ENCODE peak calls at places on chromosomes 2 and 18, in eight cellular contexts. One of them, this sample, is unnamed. For H3K4me1, the result is how much of the 10 kb centered on the place peaks cover.

GRCh38 chr2:222264791-222265320 is 33.9 kb downstream of the PAX3 start:
- DNase-seq in left ventricle myocardium inferior: no peak
- DNase-seq in transverse colon: no peak
- DNase-seq in RWPE2: no peak
- DNase-seq in HCT116: no peak
- DNase-seq in tibial artery: no peak
- DNase-seq in Panc1: no peak
- DNase-seq in A549: no peak
- DNase-seq in this sample: no peak

GRCh38 chr2:99365661-99366060 is 28.5 kb downstream of the EIF5B start:
- DNase-seq in A549: no peak
- DNase-seq in HCT116: no peak
- DNase-seq in tibial artery: no peak
- DNase-seq in Panc1: no peak
- DNase-seq in transverse colon: no peak
- DNase-seq in RWPE2: no peak
- DNase-seq in left ventricle myocardium inferior: no peak
- DNase-seq in this sample: no peak

GRCh38 chr2:166197446-166197845 is 69.6 kb upstream of the SCN1A start:
- DNase-seq in tibial artery: no peak
- DNase-seq in RWPE2: no peak
- DNase-seq in left ventricle myocardium inferior: no peak
- DNase-seq in Panc1: no peak
- DNase-seq in transverse colon: no peak
- DNase-seq in HCT116: no peak
- DNase-seq in A549: no peak
- DNase-seq in this sample: no peak

GRCh38 chr2:72955188-72956049 is 38.1 kb downstream of the EMX1 start:
- DNase-seq in RWPE2: no peak
- DNase-seq in left ventricle myocardium inferior: no peak
- DNase-seq in HCT116: no peak
- DNase-seq in A549: no peak
- DNase-seq in transverse colon: no peak
- DNase-seq in tibial artery: no peak
- DNase-seq in Panc1: no peak
- DNase-seq in this sample: no peak

GRCh38 chr2:143682643-143683042 is 553.4 kb downstream of the ARHGAP15 start:
- DNase-seq in Panc1: no peak
- DNase-seq in transverse colon: no peak
- DNase-seq in A549: no peak
- DNase-seq in HCT116: no peak
- DNase-seq in tibial artery: no peak
- DNase-seq in RWPE2: no peak
- DNase-seq in left ventricle myocardium inferior: no peak
- DNase-seq in this sample: no peak

GRCh38 chr18:56083097-56083865 is 495.3 kb upstream of the TCF4 start:
- DNase-seq in left ventricle myocardium inferior: peak
- DNase-seq in Panc1: no peak
- DNase-seq in tibial artery: no peak
- DNase-seq in transverse colon: no peak
- DNase-seq in RWPE2: no peak
- DNase-seq in HCT116: no peak
- DNase-seq in A549: no peak
- DNase-seq in this sample: peak

GRCh38 chr2:227238242-227239237 is 74.1 kb downstream of the COL4A3 start:
- DNase-seq in HCT116: peak
- DNase-seq in RWPE2: no peak
- DNase-seq in Panc1: peak
- DNase-seq in left ventricle myocardium inferior: peak
- DNase-seq in tibial artery: peak
- DNase-seq in A549: peak
- DNase-seq in transverse colon: peak
- DNase-seq in this sample: peak

GRCh38 chr2:99522155-99522554 is 32.3 kb upstream of the REV1 start:
- DNase-seq in HCT116: no peak
- DNase-seq in tibial artery: no peak
- DNase-seq in A549: no peak
- DNase-seq in Panc1: no peak
- DNase-seq in RWPE2: no peak
- DNase-seq in left ventricle myocardium inferior: no peak
- DNase-seq in transverse colon: no peak
- DNase-seq in this sample: no peak

GRCh38 chr18:48295586-48296311 is 113.4 kb downstream of the ZBTB7C start:
- DNase-seq in HCT116: no peak
- DNase-seq in left ventricle myocardium inferior: no peak
- DNase-seq in A549: no peak
- DNase-seq in Panc1: no peak
- DNase-seq in RWPE2: no peak
- DNase-seq in tibial artery: peak
- DNase-seq in transverse colon: no peak
- DNase-seq in this sample: no peak

GRCh38 chr2:241214209-241214608 is 25.7 kb downstream of the ANO7 start:
- DNase-seq in tibial artery: no peak
- DNase-seq in transverse colon: no peak
- DNase-seq in RWPE2: no peak
- DNase-seq in left ventricle myocardium inferior: no peak
- DNase-seq in Panc1: no peak
- DNase-seq in A549: no peak
- DNase-seq in HCT116: no peak
- DNase-seq in this sample: no peak

GRCh38 chr18:32289480-32290075 is 99.7 kb downstream of the MEP1B start:
- DNase-seq in A549: peak
- DNase-seq in left ventricle myocardium inferior: no peak
- DNase-seq in tibial artery: no peak
- DNase-seq in RWPE2: no peak
- DNase-seq in transverse colon: peak
- DNase-seq in Panc1: peak
- DNase-seq in HCT116: peak
- DNase-seq in this sample: peak

GRCh38 chr18:7535436-7536190 is 31.5 kb upstream of the PTPRM start:
- DNase-seq in A549: no peak
- DNase-seq in Panc1: no peak
- DNase-seq in transverse colon: no peak
- DNase-seq in left ventricle myocardium inferior: no peak
- DNase-seq in tibial artery: no peak
- DNase-seq in RWPE2: no peak
- DNase-seq in HCT116: no peak
- DNase-seq in this sample: no peak

GRCh38 chr2:56449449-56449860 is 265.7 kb downstream of the CCDC85A start:
- DNase-seq in left ventricle myocardium inferior: no peak
- DNase-seq in RWPE2: no peak
- DNase-seq in tibial artery: no peak
- DNase-seq in Panc1: no peak
- DNase-seq in HCT116: no peak
- DNase-seq in transverse colon: no peak
- DNase-seq in A549: peak
- DNase-seq in this sample: no peak

GRCh38 chr2:121036226-121036692 is 248.7 kb downstream of the TFCP2L1 start:
- DNase-seq in Panc1: no peak
- DNase-seq in RWPE2: no peak
- DNase-seq in left ventricle myocardium inferior: no peak
- DNase-seq in HCT116: no peak
- DNase-seq in transverse colon: no peak
- DNase-seq in tibial artery: no peak
- DNase-seq in A549: peak
- DNase-seq in this sample: no peak

GRCh38 chr18:12251311-12251710 is 2.9 kb upstream of the CIDEA start:
- DNase-seq in Panc1: no peak
- DNase-seq in transverse colon: no peak
- DNase-seq in A549: no peak
- DNase-seq in RWPE2: no peak
- DNase-seq in left ventricle myocardium inferior: no peak
- DNase-seq in HCT116: no peak
- DNase-seq in tibial artery: no peak
- DNase-seq in this sample: no peak

GRCh38 chr18:12252061-12252460 is 2.1 kb upstream of the CIDEA start:
- DNase-seq in left ventricle myocardium inferior: no peak
- DNase-seq in HCT116: no peak
- DNase-seq in RWPE2: no peak
- DNase-seq in Panc1: no peak
- DNase-seq in transverse colon: no peak
- DNase-seq in tibial artery: no peak
- DNase-seq in A549: no peak
- DNase-seq in this sample: no peak

GRCh38 chr18:12254137-12254819 is at the start of gene CIDEA:
- DNase-seq in transverse colon: no peak
- DNase-seq in left ventricle myocardium inferior: no peak
- DNase-seq in RWPE2: no peak
- DNase-seq in tibial artery: no peak
- DNase-seq in Panc1: no peak
- DNase-seq in HCT116: no peak
- DNase-seq in A549: no peak
- DNase-seq in this sample: no peak

GRCh38 chr18:12253517-12254136 is 534 bp upstream of the CIDEA start:
- DNase-seq in left ventricle myocardium inferior: peak
- DNase-seq in HCT116: no peak
- DNase-seq in Panc1: no peak
- DNase-seq in A549: no peak
- DNase-seq in RWPE2: no peak
- DNase-seq in tibial artery: no peak
- DNase-seq in transverse colon: no peak
- DNase-seq in this sample: no peak

DNA sequence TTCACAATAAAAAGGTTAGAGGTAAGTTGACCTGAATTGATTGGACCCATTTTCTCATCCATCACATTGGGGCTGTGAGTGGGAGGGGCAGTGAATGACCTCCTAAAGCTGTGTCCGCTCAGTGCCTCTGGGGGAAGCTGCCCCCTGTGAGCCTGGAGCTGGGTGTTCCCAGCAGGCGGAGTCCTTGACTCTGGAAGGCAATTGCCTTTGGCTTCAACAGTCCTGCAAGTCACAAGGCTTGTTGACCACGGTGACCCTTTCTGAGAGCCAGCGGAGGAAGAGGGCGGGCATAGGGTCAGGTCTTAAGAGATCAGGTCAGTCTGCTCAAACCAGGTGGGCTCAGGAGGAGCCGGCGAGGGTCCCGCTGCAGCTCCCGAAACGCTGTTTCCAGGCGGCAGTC is 1.1 kb upstream of the CIDEA start:
- DNase-seq in HCT116: no peak
- DNase-seq in transverse colon: no peak
- DNase-seq in A549: no peak
- DNase-seq in Panc1: no peak
- DNase-seq in RWPE2: no peak
- DNase-seq in tibial artery: no peak
- DNase-seq in left ventricle myocardium inferior: no peak
- DNase-seq in this sample: no peak
- H3K4me3 ChIP-seq in HCT116: no peak
- H3K4me3 ChIP-seq in transverse colon: no peak
- H3K4me3 ChIP-seq in A549: no peak
- H3K4me3 ChIP-seq in Panc1: no peak
- H3K4me3 ChIP-seq in RWPE2: no peak
- H3K4me3 ChIP-seq in tibial artery: no peak
- H3K4me3 ChIP-seq in left ventricle myocardium inferior: peak
- H3K4me3 ChIP-seq in this sample: no peak

DNA sequence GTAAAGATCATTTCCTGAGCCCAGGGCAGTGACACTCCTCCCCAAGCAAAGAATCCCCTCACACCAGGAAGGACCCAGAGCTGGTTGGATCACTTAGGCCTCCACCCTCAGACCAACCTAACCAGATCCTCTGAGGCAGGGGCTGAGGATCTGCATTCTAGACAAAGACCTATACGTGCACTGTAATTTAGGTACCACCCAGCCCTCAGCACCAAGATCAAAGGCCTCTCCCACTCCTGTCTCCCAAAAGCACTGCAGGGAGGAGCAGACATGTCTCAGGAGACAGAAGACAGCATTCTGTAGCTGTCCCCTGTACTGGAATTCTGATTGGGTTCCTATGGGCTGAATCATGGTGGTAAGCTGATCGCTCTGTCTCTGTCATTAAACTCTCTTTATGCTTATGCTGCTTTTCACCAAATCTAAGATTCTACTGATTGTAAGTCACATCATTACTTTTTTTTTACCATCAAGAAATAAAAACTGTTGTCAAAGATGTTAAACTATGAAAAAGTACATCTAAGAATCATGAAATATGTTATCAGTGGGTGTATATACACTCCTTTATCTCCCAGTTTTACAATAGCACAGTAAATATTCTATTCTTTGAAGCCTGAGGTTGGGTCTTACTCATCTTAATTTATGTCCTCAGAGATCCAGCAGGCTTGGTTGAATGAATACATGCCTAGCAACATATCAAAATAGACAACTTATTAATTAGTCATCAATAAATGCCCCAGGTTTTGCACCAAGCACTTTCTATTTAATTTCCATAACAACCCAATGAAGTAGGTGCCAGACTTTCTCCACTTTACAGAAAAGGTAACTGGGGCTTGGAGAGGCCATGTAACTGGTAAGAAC is 28.3 kb downstream of the MCFD2 start:
- DNase-seq in tibial artery: no peak
- DNase-seq in Panc1: no peak
- DNase-seq in HCT116: no peak
- DNase-seq in left ventricle myocardium inferior: no peak
- DNase-seq in RWPE2: no peak
- DNase-seq in A549: no peak
- DNase-seq in transverse colon: no peak
- DNase-seq in this sample: no peak
- H3K4me1 ChIP-seq in tibial artery: under half
- H3K4me1 ChIP-seq in Panc1: under half
- H3K4me1 ChIP-seq in HCT116: under half
- H3K4me1 ChIP-seq in left ventricle myocardium inferior: under half
- H3K4me1 ChIP-seq in RWPE2: under half
- H3K4me1 ChIP-seq in A549: half or more
- H3K4me1 ChIP-seq in transverse colon: under half
- H3K4me1 ChIP-seq in this sample: under half

DNA sequence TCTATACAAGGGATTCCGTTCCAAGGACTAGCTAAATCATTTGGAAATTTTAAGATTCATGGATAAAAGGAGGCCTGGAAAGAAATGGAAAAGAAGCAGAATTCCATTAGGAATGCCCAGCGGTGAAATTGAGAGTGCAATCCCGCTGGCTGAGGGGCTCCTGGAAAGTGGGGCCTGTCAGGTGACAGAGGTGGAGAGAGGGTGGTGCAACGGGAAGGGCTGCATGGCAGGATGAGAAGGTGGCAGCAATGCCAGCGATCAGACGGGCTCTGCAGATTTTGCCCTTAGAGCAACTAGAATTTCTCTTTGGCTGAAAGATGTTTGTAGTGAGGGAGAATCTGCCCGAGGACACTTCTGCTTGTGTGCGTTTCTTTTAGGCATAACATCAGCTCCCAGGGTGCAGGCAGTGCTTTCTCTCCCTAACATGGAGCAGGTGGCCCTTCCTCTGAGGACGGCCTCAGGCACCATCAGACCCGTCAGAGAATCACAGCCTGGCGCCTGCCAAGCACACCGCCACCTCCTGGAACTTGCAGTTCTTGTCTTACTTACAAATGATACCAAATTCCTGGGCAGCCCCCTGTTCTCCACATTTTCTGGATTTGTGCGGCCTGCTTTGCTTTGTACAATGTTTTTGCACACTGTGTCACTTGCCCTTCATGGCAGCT is 261.6 kb downstream of the NDUFA10 start:
- DNase-seq in tibial artery: peak
- DNase-seq in left ventricle myocardium inferior: no peak
- DNase-seq in RWPE2: peak
- DNase-seq in transverse colon: no peak
- DNase-seq in Panc1: no peak
- DNase-seq in HCT116: no peak
- DNase-seq in A549: no peak
- DNase-seq in this sample: no peak
- TF ChIP-seq CTCF in tibial artery: no peak
- TF ChIP-seq CTCF in left ventricle myocardium inferior: no peak
- TF ChIP-seq CTCF in RWPE2: no peak
- TF ChIP-seq CTCF in transverse colon: no peak
- TF ChIP-seq CTCF in Panc1: no peak
- TF ChIP-seq CTCF in HCT116: peak
- TF ChIP-seq CTCF in A549: no peak
- TF ChIP-seq CTCF in this sample: no peak

GRCh38 chr2:44928660-44929471 is 12.6 kb upstream of the SIX3 start:
- DNase-seq in left ventricle myocardium inferior: no peak
- DNase-seq in tibial artery: no peak
- DNase-seq in RWPE2: no peak
- DNase-seq in transverse colon: no peak
- DNase-seq in Panc1: no peak
- DNase-seq in A549: no peak
- DNase-seq in HCT116: no peak
- DNase-seq in this sample: no peak
- H3K4me3 ChIP-seq in left ventricle myocardium inferior: peak
- H3K4me3 ChIP-seq in tibial artery: peak
- H3K4me3 ChIP-seq in RWPE2: no peak
- H3K4me3 ChIP-seq in transverse colon: no peak
- H3K4me3 ChIP-seq in Panc1: no peak
- H3K4me3 ChIP-seq in A549: no peak
- H3K4me3 ChIP-seq in HCT116: no peak
- H3K4me3 ChIP-seq in this sample: no peak